ENCODE peak calls at places on chromosomes 1 and 21, in seven cellular contexts. Y is H9, E is activated T-cell treated with anti-CD3 and anti-CD28 coated beads for 4 hours, U is mesothelial cell of epicardium, S is GM12865, X is activated B cell treated with CpG ODN at 0.5 μM for 24 hours, C is NCI-H1417. P is an unnamed sample.

GRCh38 chr1:201048521-201048920 is 25.0 kb upstream of the KIF21B start:
- DNase-seq in E (no peak), C (no peak), U (no peak), X (no peak), Y (no peak), S (no peak), P (no peak)

GRCh38 chr1:217896490-217896889 is 265.3 kb downstream of the SPATA17 start:
- DNase-seq in X (no peak), E (no peak), U (no peak), S (no peak), Y (no peak), C (no peak), P (no peak)

GRCh38 chr1:109466440-109467300 is at the start of gene SYPL2:
- DNase-seq in S (no peak), U (no peak), Y (peak), E (no peak), X (peak), C (no peak), P (peak)

GRCh38 chr1:203336097-203336496 is 14.8 kb downstream of the FMOD start:
- DNase-seq in U (no peak), E (no peak), S (no peak), Y (no peak), C (no peak), X (no peak), P (no peak)

GRCh38 chr1:34985063-34985770 is at the start of gene TMEM35B:
- DNase-seq in U (peak), X (peak), C (peak), Y (peak), S (peak), E (peak), P (peak)

GRCh38 chr21:16004121-16004520 is 274.3 kb downstream of the USP25 start:
- DNase-seq in S (no peak), E (no peak), Y (no peak), C (no peak), U (no peak), X (no peak), P (no peak)

GRCh38 chr1:23930270-23930669 is 17.1 kb upstream of the CNR2 start:
- DNase-seq in X (no peak), C (no peak), E (no peak), S (no peak), Y (no peak), U (no peak), P (no peak)

GRCh38 chr21:15285567-15285966 is 220.8 kb upstream of the NRIP1 start:
- DNase-seq in Y (no peak), E (no peak), X (no peak), C (no peak), S (no peak), U (no peak), P (no peak)

GRCh38 chr1:147273409-147274307 is 31.2 kb downstream of the CHD1L start:
- DNase-seq in E (peak), S (peak), X (no peak), U (no peak), Y (no peak), C (peak), P (peak)

GRCh38 chr1:55773189-55773940 is 558.2 kb upstream of the USP24 start:
- DNase-seq in E (no peak), X (no peak), U (no peak), Y (no peak), C (no peak), S (no peak), P (no peak)

GRCh38 chr1:18649713-18650370 is 19.2 kb downstream of the PAX7 start:
- DNase-seq in X (no peak), C (no peak), S (no peak), U (no peak), Y (peak), E (no peak), P (no peak)